ENCODE peak calls at places on chromosomes 2 and 18, in four cellular contexts. I is ascending aorta, R is adrenal gland, X is colonic mucosa. N is an unnamed sample.

GRCh38 chr2:148888003-148888501 is 13.0 kb downstream of the KIF5C start:
- DNase-seq in I (no peak), X (no peak), R (peak; percentile 22), N (no peak)

GRCh38 chr2:150621800-150622199 is 134.3 kb upstream of the RND3 start:
- DNase-seq in X (no peak), R (no peak), I (no peak), N (no peak)

GRCh38 chr18:31583185-31583854 is 8.4 kb upstream of the TTR start:
- DNase-seq in R (no peak), X (no peak), I (no peak), N (no peak)

GRCh38 chr2:24657818-24658217 is 135.4 kb downstream of the PTRHD1 start:
- DNase-seq in X (no peak), I (no peak), R (no peak), N (no peak)

GRCh38 chr2:127969455-127969854 is 58.4 kb downstream of the SAP130 start:
- DNase-seq in X (no peak), I (no peak), R (peak; percentile 52), N (no peak)

GRCh38 chr2:13015941-13016340 is 299.2 kb downstream of the TRIB2 start:
- DNase-seq in X (no peak), R (no peak), I (no peak), N (no peak)

GRCh38 chr2:36389081-36389480 is 33.5 kb downstream of the CRIM1 start:
- DNase-seq in I (no peak), X (no peak), R (no peak), N (no peak)

GRCh38 chr2:39437522-39438296 is 624 bp upstream of the MAP4K3 start:
- DNase-seq in X (peak; percentile 81), R (peak; percentile 49), I (no peak), N (no peak)

GRCh38 chr2:167015806-167016205 is 127.5 kb downstream of the XIRP2 start:
- DNase-seq in X (no peak), I (no peak), R (no peak), N (no peak)

GRCh38 chr18:46068763-46069162 is 3.3 kb downstream of the PSTPIP2 start:
- DNase-seq in I (no peak), R (no peak), X (no peak), N (no peak)

GRCh38 chr2:128376241-128377041 is 57.8 kb upstream of the HS6ST1 start:
- DNase-seq in I (no peak), X (no peak), R (peak; percentile 14), N (no peak)

GRCh38 chr18:69365658-69366057 is 35.0 kb upstream of the DOK6 start:
- DNase-seq in I (no peak), X (no peak), R (no peak), N (no peak)

GRCh38 chr2:147045113-147045512 is 799.7 kb upstream of the ACVR2A start:
- DNase-seq in X (peak; percentile 55), R (peak; percentile 28), I (no peak), N (no peak)

GRCh38 chr18:76962851-76963250 is 140.5 kb downstream of the ZNF236 start:
- DNase-seq in R (no peak), I (no peak), X (no peak), N (no peak)

GRCh38 chr2:121860033-121860810 is 104.8 kb downstream of the TSN start:
- DNase-seq in I (no peak), R (no peak), X (no peak), N (no peak)

GRCh38 chr2:60867848-60868247 is 13.5 kb upstream of the REL start:
- DNase-seq in R (peak; percentile 38), X (no peak), I (no peak), N (no peak)

GRCh38 chr2:202113571-202114142 is 40.6 kb downstream of the KIAA2012 start:
- DNase-seq in R (no peak), X (no peak), I (no peak), N (no peak)

GRCh38 chr2:222751821-222752719 is 80.6 kb downstream of the MOGAT1 start:
- DNase-seq in I (no peak), X (no peak), R (no peak), N (no peak)

GRCh38 chr2:172613035-172613434 is 57.1 kb downstream of the PDK1 start:
- DNase-seq in I (no peak), R (no peak), X (no peak), N (no peak)

GRCh38 chr2:137178955-137179377 is 413.6 kb downstream of the THSD7B start:
- DNase-seq in X (no peak), I (no peak), R (no peak), N (no peak)

GRCh38 chr2:23687713-23688112 is 239.2 kb downstream of the ATAD2B start:
- DNase-seq in I (no peak), X (no peak), R (no peak), N (no peak)

GRCh38 chr2:169077674-169078240 is 8.4 kb downstream of the DHRS9 start:
- DNase-seq in I (no peak), X (no peak), R (no peak), N (no peak)

GRCh38 chr2:226963528-226963927 is 127.7 kb downstream of the RHBDD1 start:
- DNase-seq in I (no peak), X (no peak), R (no peak), N (no peak)

GRCh38 chr2:70142590-70143313 is 48.1 kb downstream of the C2orf42 start:
- DNase-seq in I (peak; percentile 97), R (peak; percentile 100), X (peak; percentile 99), N (peak; percentile 100)
- TF ChIP-seq CTCF in I (peak; percentile 100), R (peak; percentile 99), X (peak; percentile 84), N (peak; percentile 97)

DNA sequence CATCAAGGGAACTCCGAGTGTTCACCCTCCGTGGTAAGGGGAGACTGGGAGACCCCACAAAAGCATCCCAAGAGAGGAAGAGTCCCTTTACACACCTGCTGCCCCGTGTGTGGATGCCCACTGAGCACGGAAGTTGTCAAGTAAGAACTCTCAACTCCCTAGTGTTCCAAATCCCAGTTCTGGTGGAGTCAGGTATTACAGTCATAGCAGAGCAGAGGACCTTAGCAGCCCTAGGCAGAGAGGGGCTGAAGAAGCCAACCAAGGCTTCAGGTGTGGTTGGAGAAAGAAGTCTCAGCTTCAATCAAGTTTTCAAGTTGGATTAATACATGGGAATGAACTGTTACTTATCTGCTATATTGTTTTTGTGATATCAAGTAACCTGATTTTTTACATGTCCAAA is 512.5 kb downstream of the RNF144A start:
- DNase-seq in I (no peak), X (no peak), R (no peak), N (no peak)
- TF ChIP-seq CTCF in I (no peak), X (no peak), R (no peak), N (no peak)

DNA sequence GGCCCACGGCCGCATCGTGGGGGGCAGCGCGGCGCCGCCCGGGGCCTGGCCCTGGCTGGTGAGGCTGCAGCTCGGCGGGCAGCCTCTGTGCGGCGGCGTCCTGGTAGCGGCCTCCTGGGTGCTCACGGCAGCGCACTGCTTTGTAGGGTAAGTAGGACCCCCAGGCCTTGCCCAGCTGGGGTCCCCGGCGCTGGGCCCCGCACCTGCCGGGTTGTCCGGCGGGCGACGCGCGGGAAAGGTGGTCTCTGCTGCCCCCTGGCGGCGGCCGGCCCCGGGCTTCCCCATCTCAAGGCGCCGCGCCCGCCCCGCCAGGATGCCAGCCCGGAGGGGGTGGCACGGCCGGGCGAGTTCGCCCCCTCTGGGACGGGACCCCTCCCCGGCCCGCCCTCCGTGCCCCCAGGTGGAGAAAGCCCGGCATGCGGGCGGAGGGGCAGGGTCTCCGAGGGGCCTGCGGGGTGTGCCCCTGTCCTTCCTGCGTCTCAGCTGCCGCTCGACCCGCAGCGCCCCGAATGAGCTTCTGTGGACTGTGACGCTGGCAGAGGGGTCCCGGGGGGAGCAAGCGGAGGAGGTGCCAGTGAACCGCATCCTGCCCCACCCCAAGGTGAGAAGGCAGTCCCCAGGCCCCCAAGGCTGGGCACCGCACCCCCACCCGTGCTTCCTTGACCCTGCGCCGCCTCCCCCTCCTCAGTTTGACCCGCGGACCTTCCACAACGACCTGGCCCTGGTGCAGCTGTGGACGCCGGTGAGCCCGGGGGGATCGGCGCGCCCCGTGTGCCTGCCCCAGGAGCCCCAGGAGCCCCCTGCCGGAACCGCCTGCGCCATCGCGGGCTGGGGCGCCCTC is 2.0 kb downstream of the PRSS56 start:
- DNase-seq in R (peak; percentile 63), X (peak; percentile 57), I (no peak), N (no peak)
- TF ChIP-seq CTCF in R (peak; percentile 53), X (peak; percentile 84), I (peak; percentile 76), N (peak; percentile 97)

DNA sequence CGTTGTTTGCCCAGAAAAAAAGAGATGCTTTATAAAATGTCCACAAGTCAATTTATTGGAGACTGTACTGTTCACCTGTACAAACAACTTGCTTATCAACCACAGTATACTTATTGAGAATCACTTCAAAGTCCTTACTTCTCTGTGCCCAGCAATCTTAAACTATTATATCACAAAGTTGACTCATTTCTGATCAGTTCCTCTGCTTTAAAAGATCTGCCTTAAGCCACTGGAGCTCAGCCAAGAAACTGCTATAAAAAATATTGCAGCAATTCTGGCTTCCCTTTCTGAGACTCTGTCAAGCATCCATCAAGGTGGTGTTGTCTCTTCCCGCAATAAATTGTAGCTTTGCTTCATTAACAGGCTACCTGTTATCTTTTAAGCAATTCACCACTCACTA is 375.2 kb upstream of the SPHKAP start:
- DNase-seq in X (peak; percentile 63), I (no peak), R (no peak), N (no peak)
- TF ChIP-seq CTCF in X (no peak), I (no peak), R (no peak), N (no peak)

GRCh38 chr18:75041586-75041985 is 167.4 kb downstream of the PTGR3 start:
- DNase-seq in I (no peak), R (no peak), X (no peak), N (no peak)
- TF ChIP-seq CTCF in I (no peak), R (peak; percentile 47), X (peak; percentile 33), N (peak; percentile 62)

DNA sequence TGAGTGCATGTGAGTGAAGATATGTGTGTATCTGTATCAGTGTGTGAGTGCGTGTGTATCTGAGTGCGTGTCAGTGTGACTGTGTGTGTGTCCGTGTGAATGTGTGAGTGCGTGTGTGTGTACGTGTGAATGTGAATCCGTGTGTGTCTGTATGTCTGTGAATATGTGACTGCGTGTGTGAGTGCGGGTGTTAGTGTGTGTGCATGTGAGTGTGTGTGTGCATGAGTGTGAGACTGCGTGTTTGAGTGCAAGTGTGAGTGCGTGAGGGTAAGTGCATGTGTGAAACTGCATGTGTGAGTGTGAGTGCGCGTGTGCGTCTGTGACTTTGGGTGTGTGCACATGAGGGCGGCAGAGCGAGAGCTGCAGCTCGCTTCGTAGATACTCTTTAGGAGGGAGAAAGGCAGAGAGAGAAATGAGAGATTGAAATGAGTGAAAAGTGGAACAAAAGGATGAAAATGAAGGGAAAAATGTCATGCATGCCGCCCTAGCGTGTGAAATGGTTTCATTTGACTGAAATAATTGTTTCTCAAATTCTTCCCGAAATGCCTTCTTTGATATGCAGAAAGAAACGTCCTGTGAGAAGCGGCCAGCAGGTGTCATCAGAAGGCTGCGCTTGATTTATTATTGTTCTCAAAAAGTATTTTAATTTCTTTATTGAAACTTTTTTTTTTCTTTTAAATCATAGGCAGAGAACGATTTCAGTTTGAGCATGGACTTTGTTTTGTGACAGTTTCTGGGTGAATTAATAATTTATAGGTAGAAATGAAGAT is 25.6 kb downstream of the ZNF407 start:
- DNase-seq in I (no peak), R (no peak), X (no peak), N (no peak)
- TF ChIP-seq CTCF in I (no peak), R (peak; percentile 35), X (peak; percentile 26), N (peak; percentile 48)

GRCh38 chr2:74653985-74654882 is at the start of gene SEMA4F:
- DNase-seq in R (peak; percentile 98), X (peak; percentile 99), I (peak; percentile 86), N (peak; percentile 96)
- TF ChIP-seq CTCF in R (no peak), X (no peak), I (no peak), N (no peak)

DNA sequence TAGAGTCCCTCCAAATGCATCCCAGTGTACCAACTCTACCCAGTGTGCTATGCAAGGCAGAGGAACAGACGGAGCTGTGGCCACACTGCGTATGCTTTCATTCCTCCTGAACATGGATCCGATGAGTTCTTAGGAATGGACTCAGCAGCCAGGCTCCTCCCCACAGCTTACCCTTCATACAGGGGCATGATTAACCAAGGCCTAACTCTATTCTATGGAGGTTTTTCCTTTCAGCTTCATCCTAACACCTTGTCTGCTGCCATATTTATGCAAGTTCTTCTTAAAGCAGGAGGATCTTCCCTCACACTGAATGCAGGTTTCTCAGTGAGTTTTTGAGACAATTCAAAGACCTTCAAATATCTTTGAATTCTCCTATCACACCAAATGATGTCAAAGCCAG is 222.9 kb downstream of the MYT1L start:
- DNase-seq in I (no peak), R (no peak), X (no peak), N (no peak)
- TF ChIP-seq CTCF in I (no peak), R (no peak), X (no peak), N (no peak)